ENCODE peak calls at places on chromosomes 4 and X, in eight cellular contexts. One of them, this sample, is unnamed.

GRCh38 chrX:101417981-101418841 is 10.2 kb downstream of the HNRNPH2 start:
- DNase-seq in cardiac muscle cell: peak; percentile 85
- DNase-seq in fibroblast of pulmonary artery: no peak
- DNase-seq in hepatocyte: peak; percentile 54
- DNase-seq in prostate gland: peak; percentile 22
- DNase-seq in PC-3: no peak
- DNase-seq in brain microvascular endothelial cell: no peak
- DNase-seq in kidney epithelial cell: no peak
- DNase-seq in this sample: no peak

GRCh38 chr4:168408620-168409019 is 71.7 kb downstream of the DDX60L start:
- DNase-seq in cardiac muscle cell: peak; percentile 86
- DNase-seq in fibroblast of pulmonary artery: peak; percentile 98
- DNase-seq in hepatocyte: peak; percentile 79
- DNase-seq in prostate gland: peak; percentile 46
- DNase-seq in PC-3: peak; percentile 86
- DNase-seq in brain microvascular endothelial cell: peak; percentile 90
- DNase-seq in kidney epithelial cell: peak; percentile 94
- DNase-seq in this sample: peak; percentile 88

GRCh38 chr4:117770269-117771087 is 263.8 kb upstream of the NDST3 start:
- DNase-seq in cardiac muscle cell: no peak
- DNase-seq in fibroblast of pulmonary artery: no peak
- DNase-seq in hepatocyte: no peak
- DNase-seq in prostate gland: no peak
- DNase-seq in PC-3: no peak
- DNase-seq in brain microvascular endothelial cell: no peak
- DNase-seq in kidney epithelial cell: no peak
- DNase-seq in this sample: no peak

GRCh38 chr4:156981262-156981661 is 9.7 kb upstream of the PDGFC start:
- DNase-seq in cardiac muscle cell: no peak
- DNase-seq in fibroblast of pulmonary artery: no peak
- DNase-seq in hepatocyte: no peak
- DNase-seq in prostate gland: no peak
- DNase-seq in PC-3: no peak
- DNase-seq in brain microvascular endothelial cell: no peak
- DNase-seq in kidney epithelial cell: no peak
- DNase-seq in this sample: no peak

GRCh38 chr4:185242749-185243533 is 33.5 kb downstream of the SNX25 start:
- DNase-seq in cardiac muscle cell: no peak
- DNase-seq in fibroblast of pulmonary artery: peak; percentile 54
- DNase-seq in hepatocyte: no peak
- DNase-seq in prostate gland: no peak
- DNase-seq in PC-3: no peak
- DNase-seq in brain microvascular endothelial cell: no peak
- DNase-seq in kidney epithelial cell: no peak
- DNase-seq in this sample: no peak

GRCh38 chr4:52234539-52235174 is 183.6 kb downstream of the SPATA18 start:
- DNase-seq in cardiac muscle cell: peak; percentile 58
- DNase-seq in fibroblast of pulmonary artery: peak; percentile 50
- DNase-seq in hepatocyte: peak; percentile 64
- DNase-seq in prostate gland: no peak
- DNase-seq in PC-3: peak; percentile 91
- DNase-seq in brain microvascular endothelial cell: peak; percentile 17
- DNase-seq in kidney epithelial cell: no peak
- DNase-seq in this sample: peak; percentile 18

GRCh38 chr4:110621328-110621812 is 1.5 kb downstream of the PITX2 start:
- DNase-seq in cardiac muscle cell: no peak
- DNase-seq in fibroblast of pulmonary artery: no peak
- DNase-seq in hepatocyte: no peak
- DNase-seq in prostate gland: no peak
- DNase-seq in PC-3: no peak
- DNase-seq in brain microvascular endothelial cell: no peak
- DNase-seq in kidney epithelial cell: no peak
- DNase-seq in this sample: no peak

GRCh38 chr4:24991015-24991414 is 39.7 kb downstream of the LGI2 start:
- DNase-seq in cardiac muscle cell: no peak
- DNase-seq in fibroblast of pulmonary artery: peak; percentile 94
- DNase-seq in hepatocyte: no peak
- DNase-seq in prostate gland: no peak
- DNase-seq in PC-3: peak; percentile 16
- DNase-seq in brain microvascular endothelial cell: peak; percentile 34
- DNase-seq in kidney epithelial cell: no peak
- DNase-seq in this sample: no peak

DNA sequence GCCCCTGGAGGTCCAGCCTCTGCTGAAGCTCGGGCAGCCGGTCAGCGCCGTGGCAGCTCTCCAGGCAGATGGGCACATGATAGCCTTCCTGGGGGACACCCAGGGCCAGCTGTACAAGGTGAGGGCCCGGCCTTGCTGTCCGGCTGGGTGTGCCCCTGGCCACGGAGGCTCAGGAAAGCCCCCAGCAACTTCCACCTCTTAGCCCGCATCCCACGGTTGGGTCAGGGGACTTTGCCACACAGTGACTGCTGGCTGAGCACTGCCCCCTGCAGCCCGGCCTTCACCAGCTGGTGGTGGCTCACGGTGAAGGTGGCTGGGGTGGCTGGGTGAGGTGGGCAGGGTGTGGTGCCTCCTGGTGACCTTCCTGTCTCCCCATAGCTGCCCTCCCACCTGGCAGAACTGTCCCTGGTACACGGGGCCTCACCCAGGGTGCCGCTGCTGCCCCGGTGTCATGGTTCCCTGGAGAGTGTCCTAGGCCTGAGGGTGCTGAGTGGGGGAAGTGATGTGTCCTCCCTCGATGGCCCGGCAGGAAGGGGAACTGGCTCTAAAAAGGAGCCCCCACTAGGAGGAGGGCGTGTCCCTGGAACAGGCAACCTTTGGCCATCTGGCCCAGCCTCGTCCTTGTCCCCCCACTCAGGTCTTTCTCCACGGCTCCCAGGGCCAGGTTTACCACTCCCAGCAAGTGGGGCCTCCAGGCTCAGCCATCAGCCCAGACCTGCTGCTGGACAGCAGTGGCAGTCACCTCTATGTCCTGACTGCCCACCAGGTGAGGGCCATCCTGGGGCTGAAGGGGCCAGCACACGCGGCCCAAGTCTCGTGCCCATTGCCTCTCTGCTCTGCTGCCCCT is 4.5 kb downstream of the PLXNB3 start:
- DNase-seq in cardiac muscle cell: no peak
- DNase-seq in fibroblast of pulmonary artery: no peak
- DNase-seq in hepatocyte: no peak
- DNase-seq in prostate gland: no peak
- DNase-seq in PC-3: no peak
- DNase-seq in brain microvascular endothelial cell: no peak
- DNase-seq in kidney epithelial cell: no peak
- DNase-seq in this sample: no peak
- TF ChIP-seq CTCF in cardiac muscle cell: no peak
- TF ChIP-seq CTCF in fibroblast of pulmonary artery: no peak
- TF ChIP-seq CTCF in hepatocyte: no peak
- TF ChIP-seq CTCF in prostate gland: no peak
- TF ChIP-seq CTCF in PC-3: peak; percentile 15
- TF ChIP-seq CTCF in brain microvascular endothelial cell: no peak
- TF ChIP-seq CTCF in kidney epithelial cell: no peak
- TF ChIP-seq CTCF in this sample: peak; percentile 14

DNA sequence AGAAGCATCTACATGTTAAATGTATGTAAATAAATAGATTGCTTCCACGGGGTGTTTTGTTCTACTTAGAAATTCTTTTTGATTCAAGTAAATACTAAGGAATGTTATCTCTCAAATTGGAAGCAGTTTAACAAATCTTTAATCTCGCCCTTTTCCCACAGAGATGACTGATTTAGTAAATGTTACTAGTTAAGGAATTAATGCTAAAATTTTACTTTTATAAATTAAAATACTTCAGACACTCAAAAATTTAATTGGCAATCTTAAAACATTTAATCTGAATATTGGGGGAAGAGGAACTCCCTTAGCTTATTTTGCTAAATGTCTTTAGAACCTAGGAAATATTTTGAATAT is 12.1 kb downstream of the LARP7 start:
- DNase-seq in cardiac muscle cell: no peak
- DNase-seq in fibroblast of pulmonary artery: no peak
- DNase-seq in hepatocyte: no peak
- DNase-seq in prostate gland: no peak
- DNase-seq in PC-3: no peak
- DNase-seq in brain microvascular endothelial cell: no peak
- DNase-seq in kidney epithelial cell: no peak
- DNase-seq in this sample: no peak
- H3K4me3 ChIP-seq in cardiac muscle cell: no peak overlapping the region
- H3K4me3 ChIP-seq in fibroblast of pulmonary artery: no peak overlapping the region
- H3K4me3 ChIP-seq in hepatocyte: no peak overlapping the region
- H3K4me3 ChIP-seq in prostate gland: no peak overlapping the region
- H3K4me3 ChIP-seq in PC-3: no peak overlapping the region
- H3K4me3 ChIP-seq in brain microvascular endothelial cell: no peak overlapping the region
- H3K4me3 ChIP-seq in kidney epithelial cell: no peak overlapping the region
- H3K4me3 ChIP-seq in this sample: no peak overlapping the region

GRCh38 chrX:125132274-125132673 is 187.4 kb upstream of the TEX13C start:
- DNase-seq in cardiac muscle cell: no peak
- DNase-seq in fibroblast of pulmonary artery: no peak
- DNase-seq in hepatocyte: peak; percentile 11
- DNase-seq in prostate gland: no peak
- DNase-seq in PC-3: peak; percentile 53
- DNase-seq in brain microvascular endothelial cell: no peak
- DNase-seq in kidney epithelial cell: no peak
- DNase-seq in this sample: no peak

DNA sequence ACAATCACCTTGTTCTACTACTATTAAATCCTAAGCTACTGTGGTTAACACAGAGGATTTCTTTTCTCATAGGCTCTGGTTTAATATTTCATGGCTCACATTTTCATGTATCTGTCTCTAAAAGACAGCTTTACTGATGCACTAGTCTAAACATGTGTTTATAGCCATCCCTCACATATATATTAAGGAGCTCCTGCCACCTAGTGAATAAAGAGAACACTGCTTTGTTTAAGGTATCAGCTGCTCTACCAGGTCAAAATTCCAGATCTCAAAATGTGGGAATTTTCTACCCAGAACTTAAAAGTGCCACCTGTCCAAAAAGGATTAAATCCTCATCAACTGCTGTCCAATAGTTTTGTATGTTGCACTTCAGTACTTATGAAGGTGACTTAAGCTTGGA is 188.5 kb upstream of the TEX13C start:
- DNase-seq in cardiac muscle cell: peak; percentile 14
- DNase-seq in fibroblast of pulmonary artery: no peak
- DNase-seq in hepatocyte: peak; percentile 4
- DNase-seq in prostate gland: no peak
- DNase-seq in PC-3: peak; percentile 50
- DNase-seq in brain microvascular endothelial cell: no peak
- DNase-seq in kidney epithelial cell: no peak
- DNase-seq in this sample: no peak
- TF ChIP-seq CTCF in cardiac muscle cell: no peak
- TF ChIP-seq CTCF in fibroblast of pulmonary artery: no peak
- TF ChIP-seq CTCF in hepatocyte: peak; percentile 32
- TF ChIP-seq CTCF in prostate gland: no peak
- TF ChIP-seq CTCF in PC-3: peak; percentile 55
- TF ChIP-seq CTCF in brain microvascular endothelial cell: no peak
- TF ChIP-seq CTCF in kidney epithelial cell: peak; percentile 31
- TF ChIP-seq CTCF in this sample: peak; percentile 49

GRCh38 chr4:125387770-125388169 is 73.0 kb downstream of the FAT4 start:
- DNase-seq in cardiac muscle cell: no peak
- DNase-seq in fibroblast of pulmonary artery: peak; percentile 43
- DNase-seq in hepatocyte: no peak
- DNase-seq in prostate gland: no peak
- DNase-seq in PC-3: no peak
- DNase-seq in brain microvascular endothelial cell: no peak
- DNase-seq in kidney epithelial cell: no peak
- DNase-seq in this sample: no peak

GRCh38 chr4:125388653-125389052 is 73.9 kb downstream of the FAT4 start:
- DNase-seq in cardiac muscle cell: no peak
- DNase-seq in fibroblast of pulmonary artery: peak; percentile 84
- DNase-seq in hepatocyte: no peak
- DNase-seq in prostate gland: no peak
- DNase-seq in PC-3: peak; percentile 28
- DNase-seq in brain microvascular endothelial cell: peak; percentile 87
- DNase-seq in kidney epithelial cell: no peak
- DNase-seq in this sample: no peak

GRCh38 chr4:125389713-125390112 is 75.0 kb downstream of the FAT4 start:
- DNase-seq in cardiac muscle cell: no peak
- DNase-seq in fibroblast of pulmonary artery: peak; percentile 94
- DNase-seq in hepatocyte: no peak
- DNase-seq in prostate gland: no peak
- DNase-seq in PC-3: peak; percentile 83
- DNase-seq in brain microvascular endothelial cell: peak; percentile 83
- DNase-seq in kidney epithelial cell: peak; percentile 48
- DNase-seq in this sample: peak; percentile 23

GRCh38 chr4:125390727-125391126 is 76.0 kb downstream of the FAT4 start:
- DNase-seq in cardiac muscle cell: no peak
- DNase-seq in fibroblast of pulmonary artery: no peak
- DNase-seq in hepatocyte: no peak
- DNase-seq in prostate gland: no peak
- DNase-seq in PC-3: no peak
- DNase-seq in brain microvascular endothelial cell: no peak
- DNase-seq in kidney epithelial cell: no peak
- DNase-seq in this sample: no peak

GRCh38 chr4:125390126-125390525 is 75.4 kb downstream of the FAT4 start:
- DNase-seq in cardiac muscle cell: no peak
- DNase-seq in fibroblast of pulmonary artery: peak; percentile 75
- DNase-seq in hepatocyte: no peak
- DNase-seq in prostate gland: no peak
- DNase-seq in PC-3: peak; percentile 39
- DNase-seq in brain microvascular endothelial cell: peak; percentile 85
- DNase-seq in kidney epithelial cell: no peak
- DNase-seq in this sample: no peak
- H3K4me3 ChIP-seq in cardiac muscle cell: no peak overlapping the region
- H3K4me3 ChIP-seq in fibroblast of pulmonary artery: peak overlapping the region; percentile 26
- H3K4me3 ChIP-seq in hepatocyte: no peak overlapping the region
- H3K4me3 ChIP-seq in prostate gland: no peak overlapping the region
- H3K4me3 ChIP-seq in PC-3: peak overlapping the region; percentile 26
- H3K4me3 ChIP-seq in brain microvascular endothelial cell: peak overlapping the region; percentile 18
- H3K4me3 ChIP-seq in kidney epithelial cell: no peak overlapping the region
- H3K4me3 ChIP-seq in this sample: no peak overlapping the region

GRCh38 chr4:41122309-41122708 is 92.0 kb downstream of the APBB2 start:
- DNase-seq in cardiac muscle cell: no peak
- DNase-seq in fibroblast of pulmonary artery: no peak
- DNase-seq in hepatocyte: no peak
- DNase-seq in prostate gland: no peak
- DNase-seq in PC-3: no peak
- DNase-seq in brain microvascular endothelial cell: no peak
- DNase-seq in kidney epithelial cell: no peak
- DNase-seq in this sample: no peak

GRCh38 chr4:41124916-41125548 is 89.3 kb downstream of the APBB2 start:
- DNase-seq in cardiac muscle cell: no peak
- DNase-seq in fibroblast of pulmonary artery: no peak
- DNase-seq in hepatocyte: no peak
- DNase-seq in prostate gland: no peak
- DNase-seq in PC-3: no peak
- DNase-seq in brain microvascular endothelial cell: no peak
- DNase-seq in kidney epithelial cell: no peak
- DNase-seq in this sample: no peak

GRCh38 chr4:41120297-41121217 is 93.8 kb downstream of the APBB2 start:
- DNase-seq in cardiac muscle cell: no peak
- DNase-seq in fibroblast of pulmonary artery: peak; percentile 94
- DNase-seq in hepatocyte: peak; percentile 58
- DNase-seq in prostate gland: no peak
- DNase-seq in PC-3: no peak
- DNase-seq in brain microvascular endothelial cell: peak; percentile 48
- DNase-seq in kidney epithelial cell: no peak
- DNase-seq in this sample: no peak

GRCh38 chr4:41121906-41122305 is 92.4 kb downstream of the APBB2 start:
- DNase-seq in cardiac muscle cell: no peak
- DNase-seq in fibroblast of pulmonary artery: no peak
- DNase-seq in hepatocyte: no peak
- DNase-seq in prostate gland: no peak
- DNase-seq in PC-3: no peak
- DNase-seq in brain microvascular endothelial cell: no peak
- DNase-seq in kidney epithelial cell: no peak
- DNase-seq in this sample: no peak

GRCh38 chr4:41122775-41123174 is 91.6 kb downstream of the APBB2 start:
- DNase-seq in cardiac muscle cell: no peak
- DNase-seq in fibroblast of pulmonary artery: no peak
- DNase-seq in hepatocyte: no peak
- DNase-seq in prostate gland: no peak
- DNase-seq in PC-3: no peak
- DNase-seq in brain microvascular endothelial cell: no peak
- DNase-seq in kidney epithelial cell: no peak
- DNase-seq in this sample: no peak
- TF ChIP-seq CTCF in cardiac muscle cell: no peak
- TF ChIP-seq CTCF in fibroblast of pulmonary artery: no peak
- TF ChIP-seq CTCF in hepatocyte: no peak
- TF ChIP-seq CTCF in prostate gland: no peak
- TF ChIP-seq CTCF in PC-3: no peak
- TF ChIP-seq CTCF in brain microvascular endothelial cell: no peak
- TF ChIP-seq CTCF in kidney epithelial cell: no peak
- TF ChIP-seq CTCF in this sample: no peak

This sample was measured in epithelial cell of proximal tubule.